ENCODE peak calls at places on chromosomes 16 and 17, in five cellular contexts. Q is breast epithelium; U is cardiac muscle cell; K is effector memory CD4-positive, alpha-beta T cell; V is esophagus muscularis mucosa. O is an unnamed sample.
A peak's percentile ranks its signal among the peaks of the same experiment; 100 is the strongest.

GRCh38 chr17:79848370-79848766 is 9.1 kb upstream of the CBX4 start:
- DNase-seq in K (no peak), Q (no peak), U (no peak), V (no peak), O (no peak)

GRCh38 chr16:69334696-69335095 is 4.3 kb upstream of the PDF start:
- DNase-seq in U (no peak), K (no peak), Q (no peak), V (no peak), O (no peak)

GRCh38 chr17:29682987-29683386 is 60.3 kb upstream of the CORO6 start:
- DNase-seq in K (no peak), Q (no peak), U (no peak), V (no peak), O (no peak)

GRCh38 chr16:19118938-19119431 is 5.2 kb downstream of the ITPRIPL2 start:
- DNase-seq in U (no peak), V (no peak), K (no peak), Q (peak; percentile 48), O (peak; percentile 75)

GRCh38 chr17:65121916-65122821 is 15.0 kb upstream of the RGS9 start:
- DNase-seq in V (no peak), K (no peak), Q (no peak), U (no peak), O (no peak)

GRCh38 chr16:87392823-87393679 is 915 bp downstream of the MAP1LC3B start:
- DNase-seq in Q (peak; percentile 55), V (no peak), U (peak; percentile 65), K (no peak), O (peak; percentile 22)

GRCh38 chr17:35046740-35047283 is 16.7 kb downstream of the RFFL start:
- DNase-seq in V (no peak), U (no peak), Q (no peak), K (peak; percentile 55), O (peak; percentile 58)

GRCh38 chr17:29504711-29505110 is 62.1 kb downstream of the ABHD15 start:
- DNase-seq in V (no peak), K (no peak), Q (no peak), U (no peak), O (no peak)

GRCh38 chr17:48618366-48618896 is 3.3 kb upstream of the HOXB8 start:
- DNase-seq in K (peak; percentile 63), Q (peak; percentile 84), V (peak; percentile 96), U (peak; percentile 90), O (peak; percentile 82)

GRCh38 chr16:89720859-89721643 is at the start of the genes VPS9D1 and ZNF276:
- DNase-seq in Q (peak; percentile 61), K (peak; percentile 75), U (peak; percentile 93), V (peak; percentile 93), O (peak; percentile 80)

GRCh38 chr16:73714976-73715375 is 581.6 kb upstream of the PSMD7 start:
- DNase-seq in U (no peak), K (no peak), V (peak; percentile 31), Q (no peak), O (no peak)

GRCh38 chr17:27315322-27315721 is 21.4 kb downstream of the WSB1 start:
- DNase-seq in V (peak; percentile 94), K (no peak), U (peak; percentile 84), Q (peak; percentile 68), O (peak; percentile 60)

GRCh38 chr17:66403846-66404597 is 101.6 kb downstream of the PRKCA start:
- DNase-seq in Q (no peak), K (no peak), V (no peak), U (no peak), O (no peak)

GRCh38 chr17:17206149-17206912 is at the start of gene PLD6:
- DNase-seq in K (peak; percentile 86), V (peak; percentile 93), Q (peak; percentile 80), U (no peak), O (peak; percentile 72)

GRCh38 chr16:56932588-56933265 is 785 bp downstream of the HERPUD1 start:
- DNase-seq in K (no peak), V (peak; percentile 95), U (peak; percentile 70), Q (peak; percentile 83), O (peak; percentile 90)

GRCh38 chr17:73719588-73720071 is 75.4 kb upstream of the SDK2 start:
- DNase-seq in U (peak; percentile 79), K (no peak), Q (no peak), V (no peak), O (no peak)

GRCh38 chr16:78005881-78006280 is 16.5 kb upstream of the CLEC3A start:
- DNase-seq in Q (no peak), K (no peak), V (no peak), U (peak; percentile 4), O (no peak)

GRCh38 chr16:10355589-10355988 is 30.3 kb upstream of the ATF7IP2 start:
- DNase-seq in V (no peak), K (no peak), U (no peak), Q (no peak), O (no peak)

GRCh38 chr17:76793775-76794174 is 55.9 kb downstream of the MFSD11 start:
- DNase-seq in V (no peak), K (no peak), Q (no peak), U (no peak), O (no peak)

GRCh38 chr17:1147664-1148063 is 32.1 kb downstream of the ABR start:
- DNase-seq in Q (peak; percentile 36), U (peak; percentile 82), V (no peak), K (no peak), O (peak; percentile 59)

GRCh38 chr16:3726021-3726687 is 8.8 kb upstream of the TRAP1 start:
- DNase-seq in U (no peak), V (no peak), K (no peak), Q (no peak), O (no peak)

GRCh38 chr17:17077861-17078732 is 35.8 kb downstream of the MPRIP start:
- DNase-seq in Q (no peak), K (no peak), U (no peak), V (no peak), O (no peak)

GRCh38 chr16:20300312-20301097 is 26.8 kb downstream of the GP2 start:
- DNase-seq in Q (no peak), U (peak; percentile 75), K (no peak), V (no peak), O (peak; percentile 47)

GRCh38 chr16:4327782-4328579 is 12.1 kb downstream of the GLIS2 start:
- DNase-seq in K (no peak), U (peak; percentile 92), V (peak; percentile 96), Q (peak; percentile 76), O (peak; percentile 53)

GRCh38 chr16:55439101-55439690 is 39.8 kb upstream of the MMP2 start:
- DNase-seq in U (no peak), K (no peak), V (no peak), Q (no peak), O (no peak)

GRCh38 chr17:35540589-35541404 is 3.3 kb upstream of the SLFN12L start:
- DNase-seq in Q (no peak), U (no peak), V (peak; percentile 94), K (no peak), O (peak; percentile 2)

GRCh38 chr17:8873801-8874715 is 6.6 kb upstream of the PIK3R6 start:
- DNase-seq in U (no peak), Q (no peak), K (no peak), V (no peak), O (no peak)

GRCh38 chr16:10219742-10220141 is 37.5 kb upstream of the GRIN2A start:
- DNase-seq in U (no peak), Q (no peak), V (no peak), K (no peak), O (no peak)

GRCh38 chr17:60594747-60595146 is 5.2 kb upstream of the PPM1D start:
- DNase-seq in V (no peak), Q (no peak), K (no peak), U (no peak), O (no peak)

GRCh38 chr16:13307255-13307654 is 405.9 kb downstream of the SHISA9 start:
- DNase-seq in Q (no peak), V (no peak), U (no peak), K (no peak), O (peak; percentile 4)

GRCh38 chr16:82506734-82507133 is 120.0 kb upstream of the CDH13 start:
- DNase-seq in Q (no peak), K (no peak), V (no peak), U (no peak), O (no peak)

GRCh38 chr17:33687831-33688230 is 394.7 kb upstream of the ASIC2 start:
- DNase-seq in U (no peak), Q (no peak), V (no peak), K (no peak), O (no peak)

GRCh38 chr17:7466644-7467341 is 12.6 kb downstream of the ZBTB4 start:
- DNase-seq in V (no peak), Q (no peak), U (no peak), K (no peak), O (peak; percentile 71)

GRCh38 chr16:1666316-1666715 is 11.8 kb upstream of the JPT2 start:
- DNase-seq in Q (no peak), V (no peak), K (no peak), U (no peak), O (no peak)

DNA sequence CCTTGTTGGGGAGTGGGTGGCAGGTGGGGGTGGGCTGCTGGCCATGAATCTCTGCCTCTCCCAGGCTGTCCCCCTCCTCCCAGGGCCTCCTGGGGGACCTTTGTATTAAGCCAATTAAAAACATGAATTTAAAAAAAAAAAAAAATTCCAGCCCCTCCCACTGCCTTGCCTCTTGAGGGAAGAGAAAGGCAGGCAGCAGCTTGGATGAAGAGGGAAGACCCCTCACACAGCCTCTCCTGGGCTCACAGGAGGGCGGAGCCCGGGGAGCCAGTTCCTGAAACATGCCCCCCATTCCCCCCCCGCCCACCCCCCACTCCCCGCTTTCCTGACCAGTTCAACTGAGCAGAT is 1.8 kb upstream of the TCAP start:
- DNase-seq in V (no peak), Q (no peak), K (no peak), U (no peak), O (no peak)
- H3K4me3 ChIP-seq in V (no peak overlapping the region), Q (no peak overlapping the region), K (no peak overlapping the region), U (no peak overlapping the region), O (no peak overlapping the region)

GRCh38 chr17:45016237-45016636 is 35.2 kb downstream of the DCAKD start:
- DNase-seq in Q (no peak), K (no peak), V (no peak), U (no peak), O (no peak)
- H3K27me3 ChIP-seq in Q (no peaks in the 10 kb centered on the region), K (peaks cover 33% of the 10 kb centered on the region), V (no peaks in the 10 kb centered on the region), U (peaks cover 11% of the 10 kb centered on the region), O (no peaks in the 10 kb centered on the region)

GRCh38 chr17:55576237-55576998 is 65.2 kb upstream of the SMIM36 start:
- DNase-seq in U (no peak), K (no peak), V (no peak), Q (no peak), O (peak; percentile 75)
- H3K4me3 ChIP-seq in U (no peak overlapping the region), K (peak overlapping the region; percentile 60), V (peak overlapping the region; percentile 51), Q (peak overlapping the region; percentile 19), O (no peak overlapping the region)

DNA sequence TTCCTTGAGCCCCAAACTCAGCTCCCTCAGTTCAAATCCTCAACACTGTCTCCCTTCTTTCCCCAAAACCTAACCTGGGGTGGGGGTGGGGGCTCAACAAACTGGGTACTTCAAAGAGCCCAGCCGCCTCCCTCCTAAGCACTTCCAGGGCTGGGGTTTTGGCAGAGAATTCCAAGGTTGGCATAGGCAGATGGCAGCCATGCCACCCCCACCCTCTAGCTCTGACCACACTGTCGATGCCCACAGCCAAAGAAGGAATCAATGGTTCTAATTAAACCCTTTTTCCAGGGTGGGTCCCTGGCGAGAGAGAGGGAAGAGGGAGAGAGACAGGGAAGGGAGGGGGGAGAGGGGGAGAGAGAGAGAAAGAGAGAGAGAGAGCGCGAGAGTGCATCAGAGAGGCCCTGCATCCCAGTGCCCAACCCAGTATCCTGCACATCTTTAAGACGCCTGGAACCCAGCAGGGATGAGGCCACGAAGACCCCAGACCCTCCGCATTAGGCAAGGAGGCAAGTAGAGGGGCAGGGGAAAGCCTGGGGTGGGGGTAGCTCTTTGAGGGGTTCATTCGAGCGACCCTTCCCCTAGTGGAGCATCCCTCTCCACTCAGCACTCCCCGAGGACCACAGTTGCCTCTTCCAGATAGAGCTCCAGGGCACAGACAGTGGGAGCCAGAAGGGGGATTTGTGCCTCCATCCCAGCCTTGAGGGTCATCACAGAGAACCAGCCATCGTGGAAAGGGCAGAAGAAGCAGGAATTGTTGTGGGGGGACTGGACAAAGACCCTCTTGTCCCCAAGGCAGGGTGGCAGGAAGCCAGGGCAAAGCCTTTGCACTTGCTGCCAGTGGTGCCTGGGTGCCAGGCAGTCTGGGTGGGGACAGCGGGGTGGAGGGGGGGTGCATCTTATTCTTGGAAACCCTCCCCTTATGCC is 2.6 kb downstream of the SRCIN1 start:
- DNase-seq in K (no peak), Q (no peak), V (no peak), U (no peak), O (no peak)
- H3K27me3 ChIP-seq in K (peaks cover 31% of the 10 kb centered on the region), Q (peaks cover 13% of the 10 kb centered on the region), V (peaks cover 88% of the 10 kb centered on the region), U (peaks cover 48% of the 10 kb centered on the region), O (peaks cover 4% of the 10 kb centered on the region)